ENCODE peak calls at places on chromosome 5, in nine cellular contexts. One of them, this sample, is unnamed. For H3K4me1, the result is how much of the 10 kb centered on the place peaks cover.

GRCh38 chr5:73442152-73442860 is 6.3 kb downstream of the FOXD1 start:
- DNase-seq in effector memory CD4-positive, alpha-beta T cell: no peak
- DNase-seq in naive thymus-derived CD4-positive, alpha-beta T cell: no peak
- DNase-seq in upper lobe of right lung: no peak
- DNase-seq in BE2C: no peak
- DNase-seq in right atrium auricular region: no peak
- DNase-seq in CD8-positive, alpha-beta T cell: no peak
- DNase-seq in PC-9: no peak
- DNase-seq in CD4-positive, alpha-beta memory T cell: no peak
- DNase-seq in this sample: no peak

GRCh38 chr5:59542841-59543825 is 350.4 kb downstream of the PDE4D start:
- DNase-seq in effector memory CD4-positive, alpha-beta T cell: no peak
- DNase-seq in naive thymus-derived CD4-positive, alpha-beta T cell: no peak
- DNase-seq in upper lobe of right lung: no peak
- DNase-seq in BE2C: peak
- DNase-seq in right atrium auricular region: no peak
- DNase-seq in CD8-positive, alpha-beta T cell: no peak
- DNase-seq in PC-9: no peak
- DNase-seq in CD4-positive, alpha-beta memory T cell: no peak
- DNase-seq in this sample: peak

GRCh38 chr5:36878421-36879088 is 2.0 kb downstream of the NIPBL start:
- DNase-seq in effector memory CD4-positive, alpha-beta T cell: no peak
- DNase-seq in naive thymus-derived CD4-positive, alpha-beta T cell: no peak
- DNase-seq in upper lobe of right lung: no peak
- DNase-seq in BE2C: peak
- DNase-seq in right atrium auricular region: no peak
- DNase-seq in CD8-positive, alpha-beta T cell: no peak
- DNase-seq in PC-9: peak
- DNase-seq in CD4-positive, alpha-beta memory T cell: no peak
- DNase-seq in this sample: peak

GRCh38 chr5:36273809-36274526 is 27.7 kb downstream of the RANBP3L start:
- DNase-seq in effector memory CD4-positive, alpha-beta T cell: no peak
- DNase-seq in naive thymus-derived CD4-positive, alpha-beta T cell: no peak
- DNase-seq in upper lobe of right lung: no peak
- DNase-seq in BE2C: no peak
- DNase-seq in right atrium auricular region: no peak
- DNase-seq in CD8-positive, alpha-beta T cell: no peak
- DNase-seq in PC-9: no peak
- DNase-seq in CD4-positive, alpha-beta memory T cell: no peak
- DNase-seq in this sample: no peak

GRCh38 chr5:89073045-89073444 is 190.1 kb upstream of the MEF2C start:
- DNase-seq in effector memory CD4-positive, alpha-beta T cell: no peak
- DNase-seq in naive thymus-derived CD4-positive, alpha-beta T cell: no peak
- DNase-seq in upper lobe of right lung: no peak
- DNase-seq in BE2C: no peak
- DNase-seq in right atrium auricular region: no peak
- DNase-seq in CD8-positive, alpha-beta T cell: no peak
- DNase-seq in PC-9: no peak
- DNase-seq in CD4-positive, alpha-beta memory T cell: no peak
- DNase-seq in this sample: no peak

GRCh38 chr5:128412145-128412930 is 125.7 kb downstream of the FBN2 start:
- DNase-seq in effector memory CD4-positive, alpha-beta T cell: no peak
- DNase-seq in naive thymus-derived CD4-positive, alpha-beta T cell: no peak
- DNase-seq in upper lobe of right lung: no peak
- DNase-seq in BE2C: no peak
- DNase-seq in right atrium auricular region: no peak
- DNase-seq in CD8-positive, alpha-beta T cell: no peak
- DNase-seq in PC-9: no peak
- DNase-seq in CD4-positive, alpha-beta memory T cell: no peak
- DNase-seq in this sample: no peak

GRCh38 chr5:18119156-18119785 is 485.0 kb downstream of the TAF11L14 start:
- DNase-seq in effector memory CD4-positive, alpha-beta T cell: no peak
- DNase-seq in naive thymus-derived CD4-positive, alpha-beta T cell: no peak
- DNase-seq in upper lobe of right lung: no peak
- DNase-seq in BE2C: peak
- DNase-seq in right atrium auricular region: no peak
- DNase-seq in CD8-positive, alpha-beta T cell: no peak
- DNase-seq in PC-9: no peak
- DNase-seq in CD4-positive, alpha-beta memory T cell: no peak
- DNase-seq in this sample: no peak

GRCh38 chr5:178545941-178546674 is 44.1 kb downstream of the COL23A1 start:
- DNase-seq in effector memory CD4-positive, alpha-beta T cell: no peak
- DNase-seq in naive thymus-derived CD4-positive, alpha-beta T cell: no peak
- DNase-seq in upper lobe of right lung: no peak
- DNase-seq in BE2C: no peak
- DNase-seq in right atrium auricular region: no peak
- DNase-seq in CD8-positive, alpha-beta T cell: no peak
- DNase-seq in PC-9: no peak
- DNase-seq in CD4-positive, alpha-beta memory T cell: no peak
- DNase-seq in this sample: peak

GRCh38 chr5:179260324-179261070 is 84.8 kb downstream of the ADAMTS2 start:
- DNase-seq in effector memory CD4-positive, alpha-beta T cell: no peak
- DNase-seq in naive thymus-derived CD4-positive, alpha-beta T cell: no peak
- DNase-seq in upper lobe of right lung: peak
- DNase-seq in BE2C: no peak
- DNase-seq in right atrium auricular region: peak
- DNase-seq in CD8-positive, alpha-beta T cell: no peak
- DNase-seq in PC-9: no peak
- DNase-seq in CD4-positive, alpha-beta memory T cell: no peak
- DNase-seq in this sample: no peak

GRCh38 chr5:173772407-173773059 is 115.6 kb upstream of the CPEB4 start:
- DNase-seq in effector memory CD4-positive, alpha-beta T cell: no peak
- DNase-seq in naive thymus-derived CD4-positive, alpha-beta T cell: no peak
- DNase-seq in upper lobe of right lung: no peak
- DNase-seq in BE2C: no peak
- DNase-seq in right atrium auricular region: no peak
- DNase-seq in CD8-positive, alpha-beta T cell: no peak
- DNase-seq in PC-9: no peak
- DNase-seq in CD4-positive, alpha-beta memory T cell: no peak
- DNase-seq in this sample: no peak

GRCh38 chr5:31021181-31021624 is 172.3 kb upstream of the CDH6 start:
- DNase-seq in effector memory CD4-positive, alpha-beta T cell: no peak
- DNase-seq in naive thymus-derived CD4-positive, alpha-beta T cell: no peak
- DNase-seq in upper lobe of right lung: no peak
- DNase-seq in BE2C: no peak
- DNase-seq in right atrium auricular region: no peak
- DNase-seq in CD8-positive, alpha-beta T cell: no peak
- DNase-seq in PC-9: no peak
- DNase-seq in CD4-positive, alpha-beta memory T cell: no peak
- DNase-seq in this sample: no peak

GRCh38 chr5:80275347-80275746 is 19.5 kb upstream of the SERINC5 start:
- DNase-seq in effector memory CD4-positive, alpha-beta T cell: no peak
- DNase-seq in naive thymus-derived CD4-positive, alpha-beta T cell: peak
- DNase-seq in upper lobe of right lung: no peak
- DNase-seq in BE2C: peak
- DNase-seq in right atrium auricular region: no peak
- DNase-seq in CD8-positive, alpha-beta T cell: peak
- DNase-seq in PC-9: no peak
- DNase-seq in CD4-positive, alpha-beta memory T cell: peak
- DNase-seq in this sample: no peak

DNA sequence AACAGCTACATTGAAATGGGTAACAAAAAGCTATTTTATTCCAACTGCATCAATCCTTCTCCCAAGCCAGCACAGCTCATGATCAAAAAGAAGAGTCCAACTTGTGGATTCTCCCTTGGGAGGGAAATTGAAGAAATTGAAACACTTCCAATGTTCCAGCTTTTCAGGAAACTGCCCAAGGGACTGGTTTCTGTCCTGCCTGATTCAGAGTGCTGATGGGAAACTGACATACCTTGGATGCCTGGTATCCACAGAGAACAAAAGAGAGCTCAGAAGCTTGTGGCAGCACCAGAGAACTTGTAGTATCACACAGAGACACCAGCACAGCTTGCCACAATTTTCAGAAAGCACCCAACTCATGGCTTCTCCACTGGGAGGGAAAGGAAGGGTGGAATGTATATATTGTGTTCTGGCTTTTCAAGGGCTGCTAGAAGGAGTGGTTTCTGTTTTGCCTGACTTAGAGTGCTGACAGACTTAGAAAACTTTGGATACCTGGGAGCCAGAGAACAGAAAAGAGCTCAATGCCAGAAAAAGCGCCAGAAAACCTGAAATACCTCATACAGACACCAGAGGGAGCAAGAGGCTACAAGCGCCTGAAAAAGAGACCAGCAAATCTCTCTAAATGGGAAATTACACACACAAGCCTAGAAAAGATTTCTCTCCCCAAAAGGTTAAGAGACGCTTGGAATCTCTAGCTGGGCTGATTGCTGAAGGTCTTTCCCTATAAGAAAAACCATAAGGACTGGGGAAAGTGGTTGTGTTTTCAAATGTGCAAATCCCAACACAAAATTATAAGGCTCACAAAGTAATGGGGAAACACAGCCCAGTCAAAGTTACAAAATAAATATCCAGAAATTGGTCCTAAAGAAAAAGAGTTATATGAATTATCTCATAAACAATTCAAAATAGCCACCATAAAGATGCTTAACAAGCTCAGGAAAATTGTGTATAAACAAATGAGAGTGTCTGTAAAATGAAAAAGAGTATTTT is 178.8 kb downstream of the SPOCK1 start:
- DNase-seq in effector memory CD4-positive, alpha-beta T cell: no peak
- DNase-seq in naive thymus-derived CD4-positive, alpha-beta T cell: no peak
- DNase-seq in upper lobe of right lung: no peak
- DNase-seq in BE2C: peak
- DNase-seq in right atrium auricular region: peak
- DNase-seq in CD8-positive, alpha-beta T cell: no peak
- DNase-seq in PC-9: peak
- DNase-seq in CD4-positive, alpha-beta memory T cell: peak
- DNase-seq in this sample: peak
- H3K4me1 ChIP-seq in effector memory CD4-positive, alpha-beta T cell: under half
- H3K4me1 ChIP-seq in naive thymus-derived CD4-positive, alpha-beta T cell: under half
- H3K4me1 ChIP-seq in upper lobe of right lung: under half
- H3K4me1 ChIP-seq in BE2C: under half
- H3K4me1 ChIP-seq in right atrium auricular region: under half
- H3K4me1 ChIP-seq in CD8-positive, alpha-beta T cell: under half
- H3K4me1 ChIP-seq in PC-9: under half
- H3K4me1 ChIP-seq in CD4-positive, alpha-beta memory T cell: under half
- H3K4me1 ChIP-seq in this sample: under half

DNA sequence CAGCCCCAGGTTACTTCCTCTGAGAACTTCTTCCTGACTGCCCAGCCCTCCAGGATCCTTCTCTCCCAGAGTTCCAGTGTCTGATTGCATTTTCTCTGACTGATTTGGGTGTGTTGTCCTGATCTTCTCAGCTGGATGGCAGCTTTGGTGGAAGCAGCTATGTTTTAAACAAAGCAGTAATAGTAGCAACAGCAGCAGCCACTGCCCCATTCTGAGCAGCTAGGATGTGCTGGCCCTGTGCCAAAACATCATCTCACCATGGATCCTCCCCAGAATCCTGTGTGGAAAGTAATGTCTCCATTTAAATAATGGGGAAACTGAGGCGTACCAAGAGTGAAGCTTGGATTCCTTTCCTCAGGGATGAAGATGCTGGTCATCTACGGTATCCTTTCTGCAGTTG is 46.4 kb upstream of the PSD2 start:
- DNase-seq in effector memory CD4-positive, alpha-beta T cell: no peak
- DNase-seq in naive thymus-derived CD4-positive, alpha-beta T cell: no peak
- DNase-seq in upper lobe of right lung: no peak
- DNase-seq in BE2C: no peak
- DNase-seq in right atrium auricular region: no peak
- DNase-seq in CD8-positive, alpha-beta T cell: no peak
- DNase-seq in PC-9: no peak
- DNase-seq in CD4-positive, alpha-beta memory T cell: no peak
- DNase-seq in this sample: no peak
- H3K4me1 ChIP-seq in effector memory CD4-positive, alpha-beta T cell: under half
- H3K4me1 ChIP-seq in naive thymus-derived CD4-positive, alpha-beta T cell: under half
- H3K4me1 ChIP-seq in upper lobe of right lung: under half
- H3K4me1 ChIP-seq in BE2C: under half
- H3K4me1 ChIP-seq in right atrium auricular region: under half
- H3K4me1 ChIP-seq in CD8-positive, alpha-beta T cell: under half
- H3K4me1 ChIP-seq in PC-9: under half
- H3K4me1 ChIP-seq in CD4-positive, alpha-beta memory T cell: under half
- H3K4me1 ChIP-seq in this sample: under half

GRCh38 chr5:177493795-177494355 is 3.5 kb downstream of the PDLIM7 start:
- DNase-seq in effector memory CD4-positive, alpha-beta T cell: no peak
- DNase-seq in naive thymus-derived CD4-positive, alpha-beta T cell: no peak
- DNase-seq in upper lobe of right lung: no peak
- DNase-seq in BE2C: no peak
- DNase-seq in right atrium auricular region: no peak
- DNase-seq in CD8-positive, alpha-beta T cell: no peak
- DNase-seq in PC-9: no peak
- DNase-seq in CD4-positive, alpha-beta memory T cell: no peak
- DNase-seq in this sample: no peak
- H3K4me1 ChIP-seq in effector memory CD4-positive, alpha-beta T cell: under half
- H3K4me1 ChIP-seq in naive thymus-derived CD4-positive, alpha-beta T cell: under half
- H3K4me1 ChIP-seq in upper lobe of right lung: under half
- H3K4me1 ChIP-seq in BE2C: under half
- H3K4me1 ChIP-seq in right atrium auricular region: half or more
- H3K4me1 ChIP-seq in CD8-positive, alpha-beta T cell: under half
- H3K4me1 ChIP-seq in PC-9: under half
- H3K4me1 ChIP-seq in CD4-positive, alpha-beta memory T cell: under half
- H3K4me1 ChIP-seq in this sample: under half

GRCh38 chr5:39031041-39031440 is 43.2 kb downstream of the RICTOR start:
- DNase-seq in effector memory CD4-positive, alpha-beta T cell: no peak
- DNase-seq in naive thymus-derived CD4-positive, alpha-beta T cell: no peak
- DNase-seq in upper lobe of right lung: no peak
- DNase-seq in BE2C: no peak
- DNase-seq in right atrium auricular region: no peak
- DNase-seq in CD8-positive, alpha-beta T cell: no peak
- DNase-seq in PC-9: no peak
- DNase-seq in CD4-positive, alpha-beta memory T cell: no peak
- DNase-seq in this sample: no peak
- H3K4me1 ChIP-seq in effector memory CD4-positive, alpha-beta T cell: under half
- H3K4me1 ChIP-seq in naive thymus-derived CD4-positive, alpha-beta T cell: under half
- H3K4me1 ChIP-seq in upper lobe of right lung: under half
- H3K4me1 ChIP-seq in BE2C: under half
- H3K4me1 ChIP-seq in right atrium auricular region: under half
- H3K4me1 ChIP-seq in CD8-positive, alpha-beta T cell: under half
- H3K4me1 ChIP-seq in PC-9: under half
- H3K4me1 ChIP-seq in CD4-positive, alpha-beta memory T cell: under half
- H3K4me1 ChIP-seq in this sample: under half

DNA sequence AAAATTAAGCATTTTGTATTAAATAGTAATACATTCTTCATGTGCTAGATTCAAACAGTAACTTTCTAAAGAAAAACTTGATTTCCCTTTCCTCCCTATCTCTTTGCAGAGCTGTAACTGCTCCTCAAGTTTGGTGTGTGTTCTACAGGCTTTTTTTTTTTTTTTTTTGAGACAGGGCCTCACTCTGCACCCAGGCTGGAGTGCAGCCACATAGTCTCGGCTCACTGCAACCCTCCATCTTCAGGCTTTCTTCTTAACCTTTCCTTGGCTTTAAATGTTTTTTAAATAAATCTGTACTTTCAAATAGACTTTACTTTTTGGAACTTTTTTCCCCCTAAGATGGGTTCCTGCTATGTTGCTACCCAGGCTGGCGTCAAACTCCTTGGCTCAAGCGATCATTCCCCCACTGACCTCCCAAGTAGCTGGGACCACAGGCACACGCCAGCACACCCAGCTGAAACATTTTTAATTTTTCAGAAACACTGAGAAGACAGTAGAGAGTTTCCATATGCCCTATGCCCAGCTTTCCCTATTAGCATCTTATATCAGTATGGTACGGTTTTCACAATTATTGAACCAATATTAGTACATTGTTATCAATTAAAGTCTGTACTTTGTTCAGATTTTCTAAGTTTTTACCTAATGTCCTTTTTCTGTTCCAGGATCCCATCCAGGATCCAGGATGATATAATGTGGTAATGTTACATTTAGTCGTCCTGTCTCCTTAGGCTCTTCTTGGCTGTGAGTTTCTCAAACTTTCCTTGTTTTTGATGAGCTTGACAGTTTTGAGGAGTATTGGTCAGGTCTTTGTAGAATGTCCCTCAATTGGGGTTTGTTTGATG is 9.2 kb downstream of the NDFIP1 start:
- DNase-seq in effector memory CD4-positive, alpha-beta T cell: no peak
- DNase-seq in naive thymus-derived CD4-positive, alpha-beta T cell: no peak
- DNase-seq in upper lobe of right lung: no peak
- DNase-seq in BE2C: no peak
- DNase-seq in right atrium auricular region: no peak
- DNase-seq in CD8-positive, alpha-beta T cell: no peak
- DNase-seq in PC-9: no peak
- DNase-seq in CD4-positive, alpha-beta memory T cell: no peak
- DNase-seq in this sample: no peak
- H3K4me1 ChIP-seq in effector memory CD4-positive, alpha-beta T cell: under half
- H3K4me1 ChIP-seq in naive thymus-derived CD4-positive, alpha-beta T cell: under half
- H3K4me1 ChIP-seq in upper lobe of right lung: under half
- H3K4me1 ChIP-seq in BE2C: under half
- H3K4me1 ChIP-seq in right atrium auricular region: half or more
- H3K4me1 ChIP-seq in CD8-positive, alpha-beta T cell: half or more
- H3K4me1 ChIP-seq in PC-9: under half
- H3K4me1 ChIP-seq in CD4-positive, alpha-beta memory T cell: half or more
- H3K4me1 ChIP-seq in this sample: under half

This sample was measured in right lobe of liver.